ENCODE peak calls at places on chromosomes 11 and 22, in six cellular contexts. W is A549, N is uterus, M is spleen, K is endothelial cell of umbilical vein, U is adrenal gland. A is an unnamed sample. For H3K9me3 and H3K4me1, the result is how much of the 10 kb centered on the place peaks cover.

GRCh38 chr11:33634291-33634834 is 66.3 kb downstream of the C11orf91 start:
- DNase-seq in W (peak), N (no peak), M (no peak), K (no peak), U (no peak), A (no peak)

GRCh38 chr11:119774180-119774763 is 45.3 kb upstream of the NECTIN1 start:
- DNase-seq in W (no peak), N (no peak), M (peak), K (peak), U (peak), A (no peak)

GRCh38 chr11:124481365-124482323 is 36.1 kb upstream of the OR8B8 start:
- DNase-seq in W (peak), N (no peak), M (no peak), K (peak), U (peak), A (no peak)

GRCh38 chr11:28704801-28705200 is 596.6 kb downstream of the METTL15 start:
- DNase-seq in W (no peak), N (no peak), M (no peak), K (peak), U (no peak), A (no peak)

GRCh38 chr11:57116654-57117053 is 65.1 kb upstream of the LRRC55 start:
- DNase-seq in W (peak), N (no peak), M (no peak), K (peak), U (peak), A (no peak)

GRCh38 chr11:3003396-3004231 is 11.5 kb upstream of the NAP1L4 start:
- DNase-seq in W (no peak), N (peak), M (no peak), K (no peak), U (no peak), A (peak)

GRCh38 chr11:19183641-19184040 is 18.1 kb downstream of the CSRP3 start:
- DNase-seq in W (no peak), N (no peak), M (no peak), K (no peak), U (no peak), A (no peak)

GRCh38 chr11:14529933-14530332 is 9.7 kb upstream of the PSMA1 start:
- DNase-seq in W (no peak), N (no peak), M (no peak), K (no peak), U (no peak), A (no peak)

GRCh38 chr11:47154738-47155570 is 21.7 kb downstream of the ARFGAP2 start:
- DNase-seq in W (no peak), N (no peak), M (peak), K (no peak), U (no peak), A (no peak)

GRCh38 chr11:105265859-105266258 is 126.3 kb upstream of the CARD18 start:
- DNase-seq in W (no peak), N (no peak), M (no peak), K (peak), U (no peak), A (no peak)

GRCh38 chr11:107741044-107741823 is 29.4 kb upstream of the SLN start:
- DNase-seq in W (no peak), N (no peak), M (peak), K (peak), U (no peak), A (peak)

GRCh38 chr11:123430736-123431356 is 777 bp downstream of the GRAMD1B start:
- DNase-seq in W (peak), N (no peak), M (peak), K (peak), U (peak), A (peak)

GRCh38 chr11:115222218-115222862 is 281.9 kb downstream of the CADM1 start:
- DNase-seq in W (peak), N (no peak), M (no peak), K (peak), U (peak), A (no peak)

GRCh38 chr22:47695176-47695575 is 932.7 kb downstream of the TBC1D22A start:
- DNase-seq in W (no peak), N (no peak), M (no peak), K (no peak), U (no peak), A (no peak)
- H3K9me3 ChIP-seq in W (under half), N (under half), M (under half), K (under half), U (under half), A (under half)

GRCh38 chr11:76767659-76768058 is 15.5 kb upstream of the TSKU start:
- DNase-seq in W (no peak), N (no peak), M (peak), K (no peak), U (no peak), A (no peak)
- H3K4me1 ChIP-seq in W (half or more), N (under half), M (half or more), K (under half), U (under half), A (under half)

GRCh38 chr11:114060402-114061052 is 1.0 kb downstream of the ZBTB16 start:
- DNase-seq in W (no peak), N (no peak), M (peak), K (peak), U (peak), A (peak)

GRCh38 chr11:114062272-114062671 is 2.8 kb downstream of the ZBTB16 start:
- DNase-seq in W (no peak), N (no peak), M (no peak), K (no peak), U (no peak), A (no peak)

GRCh38 chr11:114059984-114060401 is 482 bp downstream of the ZBTB16 start:
- DNase-seq in W (no peak), N (peak), M (no peak), K (no peak), U (peak), A (no peak)

GRCh38 chr11:114059278-114059983 is at the start of gene ZBTB16:
- DNase-seq in W (no peak), N (peak), M (peak), K (peak), U (peak), A (peak)

GRCh38 chr11:114061053-114062049 is 1.8 kb downstream of the ZBTB16 start:
- DNase-seq in W (no peak), N (peak), M (peak), K (peak), U (no peak), A (peak)
- TF ChIP-seq POLR2A in W (no peak), N (peak), M (no peak), K (no peak), U (peak), A (peak)

DNA sequence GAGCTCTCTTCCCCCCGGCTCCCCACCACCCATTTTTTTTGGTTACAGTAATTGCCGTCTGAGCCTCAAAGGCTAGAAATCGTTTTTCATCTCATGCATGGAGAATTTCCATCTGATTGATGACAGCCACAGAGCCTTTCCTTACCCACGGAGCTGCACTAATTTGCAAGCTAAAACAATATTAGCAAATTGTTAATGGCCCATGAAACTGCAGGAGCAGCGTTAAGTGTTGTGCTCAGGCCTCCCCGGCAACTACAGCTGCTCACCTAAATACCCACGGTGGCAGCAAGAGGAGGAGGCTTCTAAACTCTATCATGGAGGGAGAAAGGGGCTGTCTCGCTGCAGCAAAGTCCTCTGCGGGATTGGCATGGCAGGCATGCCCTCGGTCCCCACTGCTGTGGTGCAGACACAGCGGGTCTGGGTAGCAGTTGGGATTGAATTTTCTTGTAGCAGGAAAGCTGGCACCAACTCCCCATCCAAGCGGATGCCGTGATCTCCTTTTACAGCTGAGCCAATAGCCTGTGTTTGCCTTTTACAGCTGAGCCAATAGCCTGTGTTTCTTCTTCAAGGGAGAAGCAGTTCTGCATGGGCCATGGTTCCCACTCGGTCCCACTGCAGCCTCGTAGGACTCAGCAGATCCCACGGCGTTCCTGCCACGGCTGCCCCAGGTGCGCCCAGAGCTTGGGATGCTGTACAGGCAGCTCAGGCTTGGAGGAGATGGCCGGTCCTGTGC is 412.3 kb downstream of the BRD1 start:
- DNase-seq in W (no peak), N (no peak), M (no peak), K (no peak), U (no peak), A (no peak)
- H3K9me3 ChIP-seq in W (under half), N (under half), M (under half), K (under half), U (under half), A (under half)

GRCh38 chr11:76368497-76368896 is 12.4 kb downstream of the THAP12 start:
- DNase-seq in W (no peak), N (no peak), M (no peak), K (no peak), U (no peak), A (no peak)
- H3K4me1 ChIP-seq in W (under half), N (under half), M (under half), K (under half), U (under half), A (under half)

A was measured in upper lobe of left lung.